ENCODE peak calls at places on chromosomes 6 and 20, in seven cellular contexts. K is A549, E is colonic mucosa, I is transverse colon, Q is GM12864, F is WERI-Rb-1, Y is HFF-Myc. S is an unnamed sample.
A peak's percentile ranks its signal among the peaks of the same experiment; 100 is the strongest.

GRCh38 chr6:29137724-29138123 is 29.9 kb downstream of the OR2J3 start:
- DNase-seq in F (no peak), I (no peak), Q (no peak), E (no peak), K (no peak), Y (no peak), S (no peak)

GRCh38 chr6:135083992-135084915 is 29.6 kb upstream of the HBS1L start:
- DNase-seq in Y (no peak), F (no peak), Q (no peak), I (no peak), E (no peak), K (no peak), S (no peak)

GRCh38 chr6:158621694-158622544 is 22.6 kb downstream of the DYNLT1 start:
- DNase-seq in K (no peak), Q (no peak), Y (no peak), I (no peak), F (no peak), E (peak; percentile 12), S (no peak)

GRCh38 chr6:9516207-9516606 is 898.7 kb downstream of the TFAP2A start:
- DNase-seq in F (no peak), K (peak; percentile 75), E (no peak), I (no peak), Y (no peak), Q (no peak), S (no peak)

GRCh38 chr6:66128676-66129075 is 421.6 kb upstream of the EYS start:
- DNase-seq in E (no peak), Q (no peak), I (no peak), Y (no peak), K (no peak), F (no peak), S (no peak)

GRCh38 chr6:85464722-85465150 is 14.9 kb downstream of the NT5E start:
- DNase-seq in F (no peak), K (peak; percentile 54), Y (peak; percentile 85), E (no peak), I (no peak), Q (no peak), S (no peak)

GRCh38 chr6:117266948-117267347 is 1.6 kb downstream of the VGLL2 start:
- DNase-seq in I (no peak), Q (no peak), K (no peak), F (no peak), E (no peak), Y (no peak), S (no peak)

GRCh38 chr6:135116566-135116965 is 61.9 kb upstream of the HBS1L start:
- DNase-seq in I (no peak), K (no peak), Y (no peak), E (no peak), Q (no peak), F (no peak), S (no peak)

GRCh38 chr20:46801003-46801702 is 91.7 kb downstream of the SLC2A10 start:
- DNase-seq in K (no peak), E (no peak), Y (no peak), I (no peak), Q (no peak), F (peak; percentile 48), S (no peak)

GRCh38 chr6:97068211-97068610 is 143.7 kb downstream of the KLHL32 start:
- DNase-seq in E (no peak), Q (no peak), Y (no peak), K (peak; percentile 26), I (no peak), F (no peak), S (no peak)

GRCh38 chr6:75151013-75151412 is 54.8 kb downstream of the COL12A1 start:
- DNase-seq in I (no peak), Y (no peak), F (no peak), Q (no peak), K (no peak), E (no peak), S (no peak)

GRCh38 chr6:23446394-23447001 is 679.5 kb upstream of the NRSN1 start:
- DNase-seq in E (no peak), I (no peak), K (peak; percentile 9), Q (no peak), F (peak; percentile 43), Y (peak; percentile 38), S (no peak)

GRCh38 chr6:158642805-158643489 is 1.6 kb downstream of the DYNLT1 start:
- DNase-seq in I (no peak), Q (no peak), K (no peak), Y (no peak), E (peak; percentile 12), F (no peak), S (no peak)

GRCh38 chr20:34772437-34772836 is 53.0 kb downstream of the NCOA6 start:
- DNase-seq in K (no peak), I (no peak), Y (no peak), Q (no peak), E (no peak), F (no peak), S (no peak)

GRCh38 chr6:128519132-128519930 is 1.1 kb downstream of the PTPRK start:
- DNase-seq in Q (no peak), F (peak; percentile 65), I (peak; percentile 50), Y (no peak), E (peak; percentile 66), K (peak; percentile 54), S (peak; percentile 18)

GRCh38 chr6:143556529-143556928 is 45.0 kb upstream of the FUCA2 start:
- DNase-seq in F (no peak), K (no peak), E (no peak), Y (peak; percentile 59), I (no peak), Q (no peak), S (no peak)

GRCh38 chr6:11644601-11645000 is 107.1 kb downstream of the TMEM170B start:
- DNase-seq in Q (no peak), Y (no peak), F (no peak), K (no peak), E (no peak), I (no peak), S (no peak)

GRCh38 chr6:162442675-162443074 is 284.9 kb downstream of the PRKN start:
- DNase-seq in I (no peak), Y (no peak), F (peak; percentile 58), K (peak; percentile 28), E (no peak), Q (no peak), S (no peak)

GRCh38 chr6:41200901-41201783 is at the start of gene TREML2:
- DNase-seq in E (no peak), Y (no peak), F (no peak), K (no peak), I (peak; percentile 24), Q (no peak), S (peak; percentile 69)

GRCh38 chr6:148751233-148751632 is 4.4 kb downstream of the UST start:
- DNase-seq in Y (no peak), F (no peak), K (no peak), Q (no peak), I (no peak), E (no peak), S (no peak)

GRCh38 chr6:89205819-89206218 is 11.3 kb downstream of the GABRR1 start:
- DNase-seq in K (no peak), Q (no peak), Y (no peak), F (no peak), I (no peak), E (no peak), S (no peak)

GRCh38 chr6:125854355-125854754 is 63.6 kb downstream of the NCOA7 start:
- DNase-seq in I (no peak), E (no peak), Q (no peak), Y (no peak), K (no peak), F (no peak), S (no peak)

GRCh38 chr20:46375771-46376170 is 30.6 kb downstream of the ELMO2 start:
- DNase-seq in F (no peak), I (no peak), Y (no peak), K (no peak), Q (no peak), E (no peak), S (no peak)

GRCh38 chr6:37943436-37944058 is 124.0 kb downstream of the ZFAND3 start:
- DNase-seq in I (no peak), E (no peak), F (no peak), Y (no peak), K (no peak), Q (no peak), S (peak; percentile 26)

GRCh38 chr6:109491207-109491938 is 8.4 kb upstream of the ZBTB24 start:
- DNase-seq in Y (no peak), I (no peak), K (no peak), Q (no peak), F (no peak), E (no peak), S (no peak)

DNA sequence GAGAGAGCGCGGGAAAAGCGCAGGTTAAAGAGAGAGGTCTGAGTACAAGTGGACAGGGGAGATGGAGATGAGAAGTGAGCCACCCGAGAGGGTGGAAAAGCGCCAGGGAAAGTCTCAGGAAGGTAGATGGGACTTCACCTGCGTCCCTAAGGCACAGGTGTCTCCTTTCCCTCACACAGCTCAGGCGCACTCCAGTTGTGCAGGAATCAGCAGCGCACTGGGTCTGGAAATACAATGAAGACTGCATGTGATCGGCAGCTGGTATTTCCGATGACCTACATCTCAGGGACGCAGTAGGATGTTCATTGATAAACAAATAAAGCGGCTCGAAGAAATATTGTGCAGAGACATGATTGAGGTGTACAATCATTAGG is 432 bp upstream of the KHDRBS2 start:
- DNase-seq in Y (no peak), E (no peak), Q (no peak), K (no peak), I (no peak), F (no peak), S (no peak)
- H3K4me3 ChIP-seq in Y (no peak overlapping the region), E (peak overlapping the region; percentile 48), Q (peak overlapping the region; percentile 61), K (no peak overlapping the region), I (peak overlapping the region; percentile 46), F (no peak overlapping the region), S (no peak overlapping the region)

DNA sequence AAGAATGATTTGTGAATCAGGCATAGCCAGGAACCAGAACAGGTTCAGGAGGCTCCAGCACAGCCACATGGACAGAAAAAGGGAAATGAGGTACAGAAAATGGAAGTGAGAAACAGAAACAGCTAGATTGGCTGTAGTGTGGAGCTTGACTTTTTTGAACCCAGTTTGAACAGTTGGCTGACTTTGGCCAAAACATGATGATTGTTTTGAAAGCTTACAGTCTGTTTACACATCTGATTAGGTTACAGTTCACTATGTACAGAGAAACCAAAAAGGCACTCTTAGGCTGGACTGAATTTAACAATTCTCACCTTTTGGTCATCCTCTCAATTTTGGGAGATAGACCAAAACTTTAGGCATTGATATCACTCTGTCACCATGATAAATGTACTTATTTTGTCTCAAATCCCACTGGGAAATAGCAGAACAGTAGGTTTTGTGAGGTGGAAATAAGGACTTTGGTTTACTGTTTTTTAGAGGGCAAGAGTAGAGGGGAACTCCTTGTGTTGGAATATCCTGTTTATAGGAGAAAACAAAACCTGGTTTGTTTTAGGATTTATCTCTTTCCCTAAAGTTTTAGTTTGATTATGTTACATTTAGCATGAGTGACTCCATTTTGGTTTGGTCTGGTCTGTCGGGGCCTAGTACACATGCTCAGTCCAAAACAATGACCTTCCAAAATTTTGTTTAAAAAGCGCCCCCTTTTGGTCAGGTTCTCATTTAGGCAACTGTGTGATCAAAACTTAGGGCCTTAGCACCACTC is 123.1 kb downstream of the OLIG3 start:
- DNase-seq in E (no peak), F (no peak), Q (peak; percentile 40), K (peak; percentile 13), I (no peak), Y (peak; percentile 4), S (peak; percentile 27)
- TF ChIP-seq CTCF in E (no peak), F (no peak), Q (peak; percentile 27), K (no peak), I (no peak), Y (peak; percentile 29), S (peak; percentile 34)

GRCh38 chr6:113871975-113872374 is 14.8 kb downstream of the MARCKS start:
- DNase-seq in E (no peak), Y (no peak), I (no peak), K (no peak), F (no peak), Q (no peak), S (peak; percentile 13)
- H3K4me3 ChIP-seq in E (no peak overlapping the region), Y (no peak overlapping the region), I (no peak overlapping the region), K (no peak overlapping the region), F (no peak overlapping the region), Q (peak overlapping the region; percentile 35), S (peak overlapping the region; percentile 38)

GRCh38 chr20:61662226-61662945 is 403.3 kb downstream of the TAF4 start:
- DNase-seq in E (no peak), I (no peak), Q (no peak), K (no peak), Y (no peak), F (no peak), S (no peak)
- TF ChIP-seq CTCF in E (no peak), I (no peak), Q (no peak), K (no peak), Y (peak; percentile 18), F (peak; percentile 7), S (no peak)

S was measured in GM06990.